ENCODE peak calls at places on chromosomes 6 and 20, in four cellular contexts. M is SK-N-SH, D is K562, O is GM12878. J is an unnamed sample.

GRCh38 chr6:168037856-168038255 is 40.4 kb downstream of the KIF25 start:
- DNase-seq in M (no peak), D (no peak), O (no peak), J (no peak)

GRCh38 chr20:58306421-58307261 is 2.9 kb upstream of the RAB22A start:
- DNase-seq in M (no peak), D (no peak), O (peak), J (no peak)

GRCh38 chr6:24919404-24919892 is 16.3 kb downstream of the RIPOR2 start:
- DNase-seq in M (no peak), D (no peak), O (no peak), J (no peak)

GRCh38 chr20:35004749-35005462 is 49.2 kb downstream of the MYH7B start:
- DNase-seq in M (no peak), D (no peak), O (no peak), J (no peak)

GRCh38 chr6:52552278-52552643 is 24.6 kb downstream of the TRAM2 start:
- DNase-seq in M (no peak), D (no peak), O (no peak), J (no peak)

GRCh38 chr6:139686308-139686707 is 311.9 kb upstream of the CITED2 start:
- DNase-seq in M (no peak), D (no peak), O (no peak), J (no peak)

GRCh38 chr6:144953552-144954240 is 668.6 kb downstream of the UTRN start:
- DNase-seq in M (no peak), D (no peak), O (no peak), J (no peak)

GRCh38 chr20:36153754-36154695 is 515 bp upstream of the EPB41L1 start:
- DNase-seq in M (peak), D (peak), O (no peak), J (no peak)

GRCh38 chr20:9147553-9148024 is 78.7 kb downstream of the PLCB4 start:
- DNase-seq in M (no peak), D (no peak), O (no peak), J (no peak)

GRCh38 chr20:5039255-5039657 is 37.9 kb upstream of the SLC23A2 start:
- DNase-seq in M (no peak), D (no peak), O (peak), J (no peak)

GRCh38 chr6:134034951-134035822 is 17.2 kb downstream of the SLC2A12 start:
- DNase-seq in M (no peak), D (no peak), O (no peak), J (no peak)

GRCh38 chr6:166656269-166657206 is 29.5 kb upstream of the RPS6KA2 start:
- DNase-seq in M (no peak), D (no peak), O (no peak), J (no peak)

GRCh38 chr20:62742550-62742949 is 33.9 kb downstream of the NTSR1 start:
- DNase-seq in M (no peak), D (no peak), O (no peak), J (no peak)

GRCh38 chr6:34531580-34532201 is 24.4 kb downstream of the SPDEF start:
- DNase-seq in M (no peak), D (peak), O (peak), J (no peak)

GRCh38 chr6:149223120-149223775 is 94.3 kb upstream of the TAB2 start:
- DNase-seq in M (no peak), D (no peak), O (no peak), J (no peak)

GRCh38 chr20:8148501-8148900 is 16.4 kb downstream of the PLCB1 start:
- DNase-seq in M (no peak), D (no peak), O (no peak), J (no peak)

GRCh38 chr6:90151827-90152449 is 144.7 kb downstream of the BACH2 start:
- DNase-seq in M (no peak), D (no peak), O (no peak), J (no peak)

GRCh38 chr20:1505361-1505760 is 14.1 kb upstream of the SIRPB2 start:
- DNase-seq in M (no peak), D (no peak), O (no peak), J (no peak)

GRCh38 chr6:139568956-139569538 is 194.6 kb upstream of the CITED2 start:
- DNase-seq in M (peak), D (no peak), O (no peak), J (no peak)

GRCh38 chr6:41734666-41735426 is 562 bp downstream of the TFEB start:
- DNase-seq in M (peak), D (peak), O (no peak), J (peak)

GRCh38 chr20:57326667-57327455 is 2.7 kb upstream of the SPO11 start:
- DNase-seq in M (no peak), D (no peak), O (no peak), J (no peak)

GRCh38 chr6:107045733-107046312 is 17.8 kb downstream of the MTRES1 start:
- DNase-seq in M (peak), D (no peak), O (no peak), J (no peak)

GRCh38 chr20:31901615-31902014 is 31.2 kb downstream of the TTLL9 start:
- DNase-seq in M (no peak), D (peak), O (no peak), J (no peak)

GRCh38 chr6:15473741-15474161 is 189.1 kb downstream of the DTNBP1 start:
- DNase-seq in M (no peak), D (no peak), O (no peak), J (no peak)

GRCh38 chr6:1896897-1897296 is 287.2 kb downstream of the FOXC1 start:
- DNase-seq in M (no peak), D (no peak), O (no peak), J (no peak)

GRCh38 chr6:26554669-26555504 is 16.7 kb downstream of the HMGN4 start:
- DNase-seq in M (no peak), D (no peak), O (no peak), J (no peak)

GRCh38 chr6:6631526-6632276 is 43.2 kb downstream of the LY86 start:
- DNase-seq in M (no peak), D (no peak), O (no peak), J (no peak)

GRCh38 chr6:130520801-130521200 is 155.0 kb downstream of the TMEM200A start:
- DNase-seq in M (no peak), D (no peak), O (no peak), J (no peak)

GRCh38 chr6:89297695-89298351 is 17.3 kb downstream of the GABRR2 start:
- DNase-seq in M (no peak), D (peak), O (peak), J (peak)

GRCh38 chr6:24865161-24865560 is 66.4 kb upstream of the ARMH2 start:
- DNase-seq in M (no peak), D (no peak), O (no peak), J (no peak)

GRCh38 chr6:11043552-11043960 is 549 bp downstream of the ELOVL2 start:
- DNase-seq in M (no peak), D (peak), O (no peak), J (no peak)

GRCh38 chr6:124433369-124434064 is 528.7 kb upstream of the RNF217 start:
- DNase-seq in M (no peak), D (no peak), O (no peak), J (no peak)

GRCh38 chr6:45845546-45845945 is 170.1 kb downstream of the CLIC5 start:
- DNase-seq in M (no peak), D (no peak), O (no peak), J (no peak)

GRCh38 chr20:20782221-20782620 is 69.8 kb upstream of the RALGAPA2 start:
- DNase-seq in M (no peak), D (no peak), O (no peak), J (no peak)

GRCh38 chr20:20781029-20781428 is 68.6 kb upstream of the RALGAPA2 start:
- DNase-seq in M (no peak), D (no peak), O (no peak), J (no peak)

GRCh38 chr20:20785226-20785625 is 72.8 kb upstream of the RALGAPA2 start:
- DNase-seq in M (no peak), D (no peak), O (no peak), J (no peak)

GRCh38 chr20:20780127-20780822 is 67.8 kb upstream of the RALGAPA2 start:
- DNase-seq in M (no peak), D (no peak), O (peak), J (no peak)

DNA sequence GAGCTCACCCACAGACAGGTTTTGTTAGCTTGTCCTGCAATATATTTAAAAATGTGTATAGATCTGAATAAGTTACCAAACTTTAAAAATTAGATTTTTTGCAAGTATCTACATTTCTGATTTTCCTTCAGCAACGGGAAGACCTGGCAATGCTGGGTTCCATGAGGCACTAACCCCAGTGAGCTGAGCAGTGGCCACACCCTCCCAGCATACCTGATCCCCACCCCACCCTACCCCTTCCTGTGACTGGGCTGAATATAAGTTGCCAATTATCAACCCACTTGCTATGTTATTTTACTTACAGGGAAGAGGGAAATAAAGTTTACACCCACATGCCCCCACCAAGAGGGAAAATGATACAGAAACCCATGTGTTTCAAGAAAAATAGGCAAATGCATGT is 70.3 kb upstream of the RALGAPA2 start:
- DNase-seq in M (no peak), D (no peak), O (no peak), J (no peak)
- TF ChIP-seq TAF1 in M (no peak), D (no peak), O (no peak), J (no peak)

DNA sequence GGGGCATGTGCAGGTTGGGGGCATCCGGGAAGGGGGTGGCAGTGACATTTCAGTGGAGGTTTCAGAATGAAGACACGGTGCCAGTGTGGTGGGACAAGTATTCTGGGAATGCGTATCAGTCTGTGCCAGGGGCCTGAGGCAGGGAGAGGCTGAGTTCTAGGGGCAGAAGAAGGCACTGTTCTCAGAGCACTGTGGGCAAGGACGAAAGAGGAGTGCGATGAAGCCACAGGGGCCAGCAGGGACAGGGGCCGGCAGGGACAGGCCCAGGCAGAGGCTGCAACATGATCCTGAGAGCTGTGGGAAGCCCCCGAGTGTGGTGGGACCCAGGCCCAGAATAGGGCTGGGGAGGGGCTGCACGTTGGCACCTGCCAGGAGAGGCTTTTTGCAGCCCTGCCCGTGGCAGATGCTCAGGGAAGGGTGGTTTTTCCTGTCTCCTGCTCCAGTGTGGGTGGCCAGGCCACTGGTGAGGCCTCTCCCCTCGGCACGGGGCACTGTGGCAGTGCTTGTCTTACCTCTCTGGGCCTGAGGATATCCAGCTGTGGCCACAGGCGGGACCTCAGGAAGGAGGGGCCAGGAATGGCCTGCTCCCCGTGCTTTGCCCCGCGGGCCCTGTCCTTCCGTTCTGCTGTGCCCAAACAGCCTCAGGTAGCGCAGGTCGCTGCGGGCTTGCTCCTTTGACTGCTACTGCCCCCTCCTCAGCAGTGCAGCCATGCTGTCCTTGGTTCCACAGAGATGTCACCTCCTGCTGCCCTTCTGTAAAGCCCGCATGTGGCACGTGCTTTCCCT is 10.0 kb downstream of the ENTPD6 start:
- DNase-seq in M (peak), D (no peak), O (no peak), J (no peak)
- TF ChIP-seq POLR2AphosphoS5 in M (no peak), D (no peak), O (no peak), J (no peak)

GRCh38 chr6:146876271-146877151 is 277.7 kb downstream of the ADGB start:
- DNase-seq in M (no peak), D (peak), O (no peak), J (no peak)
- TF ChIP-seq TAF1 in M (no peak), D (peak), O (no peak), J (no peak)

DNA sequence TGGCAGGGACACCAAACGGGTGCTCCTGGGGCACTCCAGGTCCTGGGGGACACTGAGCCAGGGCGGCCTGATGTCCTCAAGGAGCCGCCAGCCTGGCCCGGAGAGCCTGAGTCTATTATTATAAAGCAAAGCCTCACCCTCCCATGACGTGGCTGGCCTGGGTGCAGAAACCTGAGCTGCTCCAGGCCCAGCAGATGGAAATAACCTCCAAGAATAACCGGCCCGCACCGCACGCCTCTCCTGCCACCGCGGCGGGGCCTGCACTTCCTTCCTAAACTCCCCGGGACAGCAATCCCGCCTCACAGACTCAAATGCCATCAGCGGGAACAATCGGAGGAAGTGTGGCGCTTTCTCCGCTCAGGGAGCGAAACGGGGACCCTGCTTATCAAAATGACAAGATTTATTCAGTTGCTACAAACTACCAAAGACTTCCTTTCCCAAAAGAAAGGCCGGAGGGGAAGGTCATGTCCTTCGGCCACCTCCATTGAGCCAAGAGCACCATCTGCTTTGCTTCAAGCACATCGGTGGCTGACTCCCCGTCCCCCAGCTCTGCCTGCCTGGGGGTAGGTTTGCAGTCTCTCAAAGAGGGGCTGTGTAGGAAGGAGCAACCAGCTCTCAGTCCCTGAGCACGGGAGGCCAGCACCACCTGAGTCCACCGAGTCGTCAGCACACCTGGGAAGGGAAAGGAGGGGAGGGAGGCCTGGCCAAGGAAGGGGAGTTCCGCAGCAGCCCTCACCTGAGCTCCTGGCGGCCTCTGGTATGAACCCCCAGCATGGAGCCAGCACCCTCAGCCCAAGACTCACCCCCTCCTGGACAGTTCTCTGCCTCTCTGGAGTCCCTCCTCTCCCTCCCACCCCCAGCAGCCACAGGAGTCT is 78.6 kb upstream of the QKI start:
- DNase-seq in M (no peak), D (no peak), O (no peak), J (no peak)
- TF ChIP-seq POLR2AphosphoS5 in M (no peak), D (no peak), O (no peak), J (no peak)

GRCh38 chr6:43940393-43941087 is 170.5 kb downstream of the VEGFA start:
- DNase-seq in M (no peak), D (no peak), O (no peak), J (no peak)
- TF ChIP-seq TAF1 in M (no peak), D (no peak), O (no peak), J (no peak)

DNA sequence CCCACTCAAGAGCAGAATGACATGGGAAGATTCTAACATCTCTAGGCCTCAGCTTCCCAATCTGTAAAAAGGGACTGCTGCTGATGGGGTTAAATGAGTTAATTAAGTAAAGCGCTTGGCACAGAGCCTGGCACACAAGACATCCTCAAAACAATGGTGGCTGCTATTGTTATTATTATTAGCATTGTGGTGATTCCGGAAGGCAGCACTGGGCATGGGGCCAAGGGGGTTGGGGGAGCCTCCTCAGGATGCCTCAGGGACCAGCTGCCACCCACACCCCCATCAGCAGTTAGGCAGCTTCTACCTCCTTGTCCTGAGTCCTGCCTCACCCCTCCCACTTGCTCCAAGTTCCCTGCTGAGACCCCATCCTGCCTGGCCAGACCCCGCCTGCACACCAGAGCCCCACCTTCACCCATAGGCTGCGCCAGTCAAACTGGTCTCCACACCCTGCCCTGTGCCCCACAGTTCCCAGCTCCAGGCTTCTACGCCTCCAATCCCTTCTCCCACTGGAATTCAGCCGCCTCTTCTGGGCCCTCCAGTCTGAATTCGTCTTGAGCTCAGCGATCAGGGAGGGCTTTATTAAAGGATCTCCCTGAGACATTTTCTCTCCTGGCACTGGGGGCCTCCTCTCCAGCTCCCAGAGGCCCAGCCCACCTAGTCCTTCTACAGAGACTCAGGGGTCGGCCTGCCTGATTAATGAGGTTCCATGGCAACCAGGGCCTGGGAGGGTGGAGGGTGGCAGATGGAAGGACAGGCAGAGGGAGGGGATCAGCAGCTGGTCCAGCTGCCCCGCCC is 1.5 kb downstream of the E2F1 start:
- DNase-seq in M (peak), D (no peak), O (no peak), J (no peak)
- TF ChIP-seq POLR2AphosphoS5 in M (no peak), D (no peak), O (no peak), J (no peak)

GRCh38 chr20:50693001-50693400 is 1.7 kb upstream of the RIPOR3 start:
- DNase-seq in M (no peak), D (no peak), O (no peak), J (no peak)
- TF ChIP-seq TAF1 in M (no peak), D (no peak), O (no peak), J (no peak)